ENCODE peak calls at places on chromosomes 16 and 17, in nine cellular contexts. S, I, E, V, P, W, R, M and F are unnamed samples.

GRCh38 chr16:57984443-57985203 is 13.7 kb upstream of the CNGB1 start:
- DNase-seq in S (peak), I (peak), E (peak), V (peak), P (peak), W (peak), R (no peak), M (no peak), F (no peak)

GRCh38 chr16:17160285-17160854 is 310.4 kb downstream of the XYLT1 start:
- DNase-seq in S (no peak), I (peak), E (no peak), V (no peak), P (no peak), W (no peak), R (no peak), M (no peak), F (no peak)

GRCh38 chr16:8832383-8833100 is 34.9 kb downstream of the PMM2 start:
- DNase-seq in S (no peak), I (no peak), E (no peak), V (peak), P (no peak), W (no peak), R (no peak), M (no peak), F (no peak)

GRCh38 chr16:65125871-65126270 is 4.0 kb upstream of the CDH11 start:
- DNase-seq in S (no peak), I (peak), E (peak), V (no peak), P (peak), W (no peak), R (no peak), M (no peak), F (no peak)

GRCh38 chr16:27322858-27323780 is 9.3 kb downstream of the IL4R start:
- DNase-seq in S (peak), I (no peak), E (peak), V (no peak), P (no peak), W (no peak), R (no peak), M (no peak), F (no peak)

GRCh38 chr16:988465-989353 is 7.1 kb downstream of the SOX8 start:
- DNase-seq in S (no peak), I (no peak), E (no peak), V (no peak), P (no peak), W (no peak), R (no peak), M (no peak), F (no peak)

GRCh38 chr16:35147556-35148504 is 1688.4 kb downstream of the TP53TG3F start:
- DNase-seq in S (no peak), I (no peak), E (no peak), V (no peak), P (no peak), W (no peak), R (no peak), M (no peak), F (no peak)

GRCh38 chr17:47203984-47204721 is 5.0 kb upstream of the MYL4 start:
- DNase-seq in S (no peak), I (peak), E (no peak), V (no peak), P (peak), W (no peak), R (no peak), M (no peak), F (no peak)

GRCh38 chr16:68764866-68765265 is 27.8 kb downstream of the CDH1 start:
- DNase-seq in S (no peak), I (no peak), E (no peak), V (no peak), P (no peak), W (no peak), R (no peak), M (no peak), F (no peak)

GRCh38 chr16:17205279-17206139 is 265.3 kb downstream of the XYLT1 start:
- DNase-seq in S (no peak), I (peak), E (no peak), V (no peak), P (no peak), W (no peak), R (no peak), M (no peak), F (no peak)

DNA sequence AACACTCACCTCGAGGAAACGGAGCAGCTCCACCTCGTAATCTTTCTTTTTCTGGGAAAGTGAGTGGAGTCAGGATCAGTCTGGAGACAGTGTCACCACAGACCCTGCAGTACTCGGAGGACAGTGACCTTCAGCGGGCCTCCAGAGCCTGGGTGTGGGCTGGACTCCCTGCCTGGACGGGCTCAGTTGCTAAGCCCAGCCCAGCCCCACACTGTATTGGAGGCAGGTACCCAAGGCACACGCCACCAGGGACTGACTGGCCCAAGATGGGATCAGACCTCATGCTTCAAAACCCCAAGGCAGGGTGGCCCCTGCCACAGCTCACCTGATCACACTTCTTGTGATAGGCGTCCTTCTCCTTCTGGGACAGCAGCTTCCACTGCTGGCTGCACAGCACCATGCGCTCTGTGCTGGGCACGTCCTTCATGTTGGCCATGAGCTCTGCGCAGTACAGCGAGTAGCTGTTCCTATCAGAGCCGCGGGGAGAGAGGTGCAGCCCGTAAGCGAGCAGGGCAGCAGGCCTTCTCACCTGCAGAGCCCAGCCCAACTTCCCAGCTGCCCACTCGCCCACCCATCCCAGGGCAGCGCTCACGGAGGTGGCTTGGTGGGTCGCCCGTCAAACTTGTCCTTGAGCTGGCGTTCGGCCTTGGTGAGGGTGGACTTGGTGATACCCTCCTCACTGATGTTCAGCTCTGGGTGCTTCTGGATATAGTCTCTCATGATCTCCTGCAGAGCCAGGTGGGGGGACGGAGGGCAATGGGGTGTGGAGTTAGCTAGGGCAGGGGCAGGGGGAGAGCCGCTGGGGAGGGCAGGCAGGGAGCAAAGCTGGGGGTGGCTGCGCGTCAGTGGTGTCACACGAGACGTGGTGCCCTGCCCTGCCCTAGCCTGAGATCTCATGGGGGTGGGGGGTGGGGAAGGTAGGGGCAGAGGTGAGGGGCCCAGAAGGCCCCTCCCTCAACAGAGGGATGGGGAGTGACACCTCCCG is 7.9 kb downstream of the UBTF start:
- DNase-seq in S (no peak), I (no peak), E (no peak), V (no peak), P (no peak), W (no peak), R (no peak), M (no peak), F (no peak)
- H3K27ac ChIP-seq in S (no peak), I (peak), E (peak), V (peak), P (no peak), W (no peak), R (no peak), M (peak), F (peak)

DNA sequence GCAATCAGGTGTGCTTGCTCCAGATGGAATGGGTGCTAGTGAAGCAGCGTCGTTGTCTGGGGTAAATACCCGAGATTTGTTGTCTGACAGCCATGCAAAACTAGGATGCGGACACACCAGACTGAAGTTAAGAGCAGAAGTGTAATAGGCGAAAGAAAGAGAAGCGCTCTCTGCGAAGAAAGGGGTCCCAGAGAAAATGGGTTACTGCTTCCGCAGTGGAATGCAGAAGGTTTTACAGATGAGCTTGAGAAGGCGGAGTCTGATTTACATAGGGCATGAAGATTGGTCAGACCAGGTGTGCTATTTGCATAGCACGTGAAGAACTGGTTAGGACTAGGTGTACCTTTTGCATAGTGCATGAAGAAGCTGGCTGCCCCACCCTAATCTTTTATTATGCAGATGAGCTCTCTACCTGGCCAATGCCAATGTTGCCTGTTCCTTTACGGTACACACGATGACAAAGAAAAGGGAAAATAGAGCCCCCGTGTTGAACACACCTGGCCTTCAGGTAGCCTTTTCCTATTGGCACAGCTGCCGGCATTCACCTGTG is 32.0 kb upstream of the SNN start:
- DNase-seq in S (peak), I (no peak), E (no peak), V (no peak), P (no peak), W (no peak), R (no peak), M (no peak), F (no peak)
- H3K27ac ChIP-seq in S (peak), I (no peak), E (no peak), V (no peak), P (no peak), W (peak), R (no peak), M (no peak), F (no peak)

DNA sequence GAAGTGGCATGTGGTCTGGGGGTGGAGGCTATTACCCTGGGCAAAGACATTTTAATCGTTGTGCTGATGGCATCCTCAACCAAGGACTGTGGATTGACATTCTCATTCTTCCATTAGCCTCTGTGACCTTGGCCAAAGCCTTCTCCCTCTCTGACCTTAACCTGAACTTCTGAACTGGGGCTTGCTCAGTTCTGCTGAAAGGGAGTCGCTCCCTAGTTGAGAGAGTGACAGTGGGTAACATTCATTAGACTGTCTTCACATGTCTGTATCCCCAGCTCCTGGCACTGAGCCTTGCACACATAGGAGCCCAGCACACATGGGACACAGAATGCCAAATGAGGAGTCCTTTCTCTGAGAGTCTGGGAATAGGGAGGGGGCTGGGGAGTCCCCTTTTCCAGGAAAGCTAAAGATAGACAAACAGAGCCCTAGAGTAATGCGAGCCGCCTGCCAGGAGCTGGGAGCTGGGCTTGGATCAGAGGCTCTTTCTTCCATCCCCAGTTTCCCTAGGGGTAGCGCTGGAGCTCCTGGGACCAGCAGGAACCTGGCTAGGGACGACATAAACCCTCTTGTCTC is 2.6 kb downstream of the TAC4 start:
- DNase-seq in S (no peak), I (no peak), E (no peak), V (no peak), P (no peak), W (no peak), R (peak), M (no peak), F (no peak)
- H3K27ac ChIP-seq in S (no peak), I (no peak), E (no peak), V (no peak), P (no peak), W (no peak), R (peak), M (no peak), F (no peak)

DNA sequence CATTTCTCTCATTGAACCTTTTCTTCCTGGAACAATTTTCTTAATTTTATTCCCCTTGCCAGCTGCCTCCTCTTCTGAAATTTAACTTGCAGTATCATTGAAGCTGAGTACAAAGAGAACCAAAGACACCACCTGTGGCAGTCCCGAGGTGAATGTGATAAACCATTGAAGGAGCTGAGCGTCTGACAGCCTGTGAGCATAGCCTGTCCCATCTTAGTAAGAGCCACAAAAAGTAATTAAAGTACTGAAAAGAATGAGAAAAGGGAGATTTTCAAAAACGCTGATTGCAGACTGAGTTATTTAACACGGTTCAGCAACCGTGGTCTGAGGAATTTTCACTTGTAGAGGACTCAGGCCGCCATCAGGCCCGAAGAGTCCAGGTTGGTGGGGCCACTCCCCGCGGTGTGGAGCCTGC is 27.2 kb upstream of the ST6GALNAC1 start:
- DNase-seq in S (no peak), I (no peak), E (no peak), V (no peak), P (no peak), W (no peak), R (no peak), M (no peak), F (no peak)
- H3K27ac ChIP-seq in S (peak), I (no peak), E (no peak), V (no peak), P (peak), W (peak), R (no peak), M (peak), F (no peak)

GRCh38 chr16:53984936-53985335 is 281.0 kb downstream of the FTO start:
- DNase-seq in S (no peak), I (no peak), E (no peak), V (no peak), P (no peak), W (no peak), R (no peak), M (no peak), F (no peak)
- H3K27ac ChIP-seq in S (no peak), I (no peak), E (no peak), V (no peak), P (no peak), W (no peak), R (no peak), M (no peak), F (no peak)

GRCh38 chr17:48555616-48556533 is 11.0 kb upstream of the HOXB2 start:
- DNase-seq in S (no peak), I (peak), E (no peak), V (no peak), P (peak), W (peak), R (no peak), M (no peak), F (no peak)

GRCh38 chr17:48555183-48555615 is 10.3 kb upstream of the HOXB2 start:
- DNase-seq in S (no peak), I (peak), E (peak), V (no peak), P (peak), W (peak), R (no peak), M (no peak), F (no peak)

GRCh38 chr17:48553190-48553547 is 8.3 kb upstream of the HOXB2 start:
- DNase-seq in S (no peak), I (no peak), E (no peak), V (no peak), P (no peak), W (no peak), R (no peak), M (no peak), F (no peak)

GRCh38 chr17:48553837-48554236 is 8.9 kb upstream of the HOXB2 start:
- DNase-seq in S (no peak), I (no peak), E (no peak), V (no peak), P (peak), W (no peak), R (no peak), M (no peak), F (no peak)

DNA sequence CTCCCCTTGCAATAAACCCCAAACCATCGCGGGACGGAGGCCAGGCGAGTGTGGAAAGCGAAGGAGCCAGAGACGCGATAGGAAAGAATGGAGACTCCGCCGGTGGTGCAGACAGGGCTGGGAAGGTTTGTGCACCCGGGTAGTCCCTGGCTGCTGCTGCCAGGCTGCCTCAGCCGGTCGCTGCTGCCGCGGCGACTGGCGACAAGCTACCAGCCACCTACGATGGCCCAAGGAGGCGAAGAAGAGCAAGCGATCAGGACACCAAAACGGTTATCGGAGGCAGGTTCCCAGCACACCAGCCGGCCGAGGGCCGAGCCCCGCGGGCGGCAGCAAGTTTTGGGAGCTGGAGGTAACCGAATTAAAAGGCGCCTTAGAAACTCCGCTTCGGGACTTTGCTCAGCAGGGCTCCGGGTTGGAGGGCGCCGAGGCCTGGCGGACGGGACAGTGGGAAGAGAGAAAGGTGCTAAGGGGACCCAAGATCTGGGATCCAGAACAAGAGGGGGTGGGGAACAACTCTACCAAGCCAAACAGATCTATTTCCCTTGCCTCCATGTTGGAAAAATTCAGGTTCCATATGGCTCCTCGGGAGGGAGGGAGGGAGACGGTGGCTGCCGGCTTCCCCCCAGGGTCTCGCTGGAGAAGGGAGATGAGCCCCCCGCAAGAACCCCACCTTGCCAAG is 9.6 kb upstream of the HOXB2 start:
- DNase-seq in S (no peak), I (no peak), E (no peak), V (no peak), P (peak), W (peak), R (no peak), M (no peak), F (no peak)
- H3K27ac ChIP-seq in S (no peak), I (peak), E (peak), V (no peak), P (peak), W (peak), R (peak), M (no peak), F (no peak)

DNA sequence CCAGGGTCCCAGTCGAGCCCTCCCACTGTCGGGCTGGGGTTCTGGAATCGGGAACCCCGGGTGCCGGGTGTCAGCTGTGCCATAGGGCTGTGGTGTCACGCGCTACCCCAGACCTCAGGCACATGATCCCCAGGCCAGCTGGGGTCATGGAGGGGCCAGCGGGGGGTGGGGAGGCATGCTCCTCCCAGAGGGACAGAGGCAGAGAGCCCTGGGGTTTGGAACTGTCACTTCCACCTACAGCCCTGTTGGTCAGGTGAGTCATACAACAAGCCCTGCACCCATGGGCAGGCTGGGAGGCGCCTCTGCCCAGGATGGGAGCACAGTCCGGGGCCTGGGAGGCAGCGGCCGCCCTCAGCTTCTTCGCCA is 63.0 kb downstream of the BAIAP2 start:
- DNase-seq in S (no peak), I (peak), E (no peak), V (no peak), P (peak), W (peak), R (no peak), M (peak), F (no peak)
- H3K27ac ChIP-seq in S (peak), I (peak), E (peak), V (no peak), P (no peak), W (peak), R (no peak), M (peak), F (peak)

GRCh38 chr16:11229432-11229831 is 26.6 kb downstream of the SOCS1 start:
- DNase-seq in S (no peak), I (no peak), E (no peak), V (no peak), P (no peak), W (no peak), R (no peak), M (no peak), F (no peak)

GRCh38 chr16:11229906-11230305 is 26.1 kb downstream of the SOCS1 start:
- DNase-seq in S (no peak), I (no peak), E (no peak), V (no peak), P (no peak), W (no peak), R (no peak), M (no peak), F (no peak)

GRCh38 chr16:11224096-11224893 is 31.7 kb downstream of the SOCS1 start:
- DNase-seq in S (no peak), I (no peak), E (peak), V (peak), P (no peak), W (no peak), R (peak), M (no peak), F (no peak)

GRCh38 chr16:11224894-11225676 is 30.9 kb downstream of the SOCS1 start:
- DNase-seq in S (no peak), I (no peak), E (no peak), V (peak), P (peak), W (no peak), R (no peak), M (no peak), F (no peak)

DNA sequence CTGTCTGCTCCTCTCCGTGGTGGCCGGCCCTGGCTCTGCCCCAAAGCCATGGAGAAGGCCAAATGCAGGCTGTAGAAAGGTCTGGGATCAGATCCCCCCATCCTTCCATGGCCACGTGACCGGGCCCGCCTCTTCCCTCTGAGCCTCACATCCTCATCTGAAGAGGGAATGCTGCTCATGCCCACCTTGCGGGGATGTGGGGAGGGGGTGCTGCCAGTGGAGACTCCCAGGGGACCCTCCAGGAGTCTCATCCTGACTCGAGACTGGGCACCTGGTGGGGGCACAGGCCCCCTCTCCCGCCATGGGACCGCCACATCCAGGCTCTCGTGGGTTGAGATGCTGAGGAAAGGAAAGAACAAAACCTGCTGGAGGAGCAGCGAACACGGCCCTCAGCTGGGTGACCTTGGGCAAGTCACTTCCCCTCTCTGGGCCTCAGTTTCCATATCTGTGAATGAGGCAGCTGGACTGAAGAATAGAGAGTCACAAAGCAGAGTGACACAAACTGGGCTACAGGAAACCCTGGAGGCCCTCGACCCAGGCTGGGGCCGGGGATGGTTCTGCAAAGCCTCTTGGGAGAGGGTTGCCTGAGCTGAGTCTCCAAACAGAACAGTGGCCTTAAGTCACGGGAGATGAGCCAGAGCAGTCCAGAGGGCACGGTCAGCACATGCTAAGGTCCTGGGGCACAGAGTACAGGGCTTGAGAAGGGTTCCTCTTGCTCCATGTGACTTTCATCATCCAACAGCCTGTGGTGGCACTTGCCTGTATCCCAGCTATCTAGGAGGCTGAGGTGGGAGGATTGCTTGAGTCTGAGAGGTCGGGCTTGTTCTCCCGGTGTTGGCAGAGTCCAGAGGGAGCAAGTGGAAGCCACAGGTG is 30.1 kb downstream of the SOCS1 start:
- DNase-seq in S (no peak), I (no peak), E (no peak), V (no peak), P (no peak), W (no peak), R (no peak), M (no peak), F (no peak)
- H3K27ac ChIP-seq in S (no peak), I (no peak), E (no peak), V (no peak), P (no peak), W (no peak), R (no peak), M (no peak), F (no peak)